ENCODE peak calls at places on chromosomes 4 and X, in seven cellular contexts. A, D, V, Y, W, G and E are unnamed samples.

GRCh38 chr4:183721207-183722081 is 62.4 kb downstream of the TRAPPC11 start:
- DNase-seq in G (peak; percentile 20), D (no peak), A (peak; percentile 18), V (peak; percentile 23), W (no peak), Y (no peak), E (peak; percentile 45)

GRCh38 chr4:155796031-155796430 is 37.2 kb downstream of the GUCY1B1 start:
- DNase-seq in V (no peak), Y (no peak), G (no peak), D (no peak), A (no peak), W (no peak), E (no peak)

GRCh38 chr4:161254375-161254774 is 909.4 kb downstream of the FSTL5 start:
- DNase-seq in V (no peak), D (no peak), W (no peak), Y (no peak), G (no peak), A (no peak), E (no peak)

GRCh38 chr4:2413821-2414610 is 4.4 kb downstream of the ZFYVE28 start:
- DNase-seq in G (no peak), V (no peak), Y (no peak), D (peak; percentile 54), W (no peak), A (no peak), E (no peak)

GRCh38 chr4:150943831-150944230 is 71.3 kb downstream of the LRBA start:
- DNase-seq in D (no peak), W (no peak), G (no peak), V (no peak), Y (no peak), A (no peak), E (no peak)

GRCh38 chrX:68832101-68832416 is 3.2 kb downstream of the EFNB1 start:
- DNase-seq in D (no peak), Y (peak; percentile 25), G (peak; percentile 50), A (no peak), V (no peak), W (no peak), E (no peak)

GRCh38 chr4:123495530-123495929 is 98.9 kb downstream of the SPRY1 start:
- DNase-seq in V (no peak), W (no peak), Y (no peak), A (no peak), D (no peak), G (no peak), E (no peak)

GRCh38 chr4:75048208-75048879 is 115.4 kb downstream of the PARM1 start:
- DNase-seq in V (no peak), A (no peak), D (no peak), Y (no peak), G (no peak), W (no peak), E (peak; percentile 25)

GRCh38 chr4:151420408-151420807 is 11.4 kb downstream of the FHIP1A start:
- DNase-seq in D (no peak), W (no peak), V (no peak), A (no peak), Y (no peak), G (no peak), E (no peak)